ENCODE peak calls at places on chromosomes 12 and 14, in five cellular contexts. One of them, this sample, is unnamed.
A peak's percentile ranks its signal among the peaks of the same experiment; 100 is the strongest.

GRCh38 chr12:93317227-93317626 is 60.5 kb upstream of the NUDT4 start:
- DNase-seq in left ventricle myocardium inferior: no peak
- DNase-seq in nephron progenitor cell: no peak
- DNase-seq in T-helper 2 cell treated with Interferon-gamma antibody and Interleukin-4, amounts not matched to agents 5 μg/mL and 100 μg/mL, for 36 hours: no peak
- DNase-seq in NCI-H146: no peak
- DNase-seq in this sample: no peak

GRCh38 chr14:105018414-105018813 is 2.5 kb downstream of the CDCA4 start:
- DNase-seq in left ventricle myocardium inferior: no peak
- DNase-seq in nephron progenitor cell: no peak
- DNase-seq in T-helper 2 cell treated with Interferon-gamma antibody and Interleukin-4, amounts not matched to agents 5 μg/mL and 100 μg/mL, for 36 hours: no peak
- DNase-seq in NCI-H146: no peak
- DNase-seq in this sample: no peak

GRCh38 chr14:69054030-69054429 is 74.9 kb upstream of the ACTN1 start:
- DNase-seq in T-helper 2 cell treated with Interferon-gamma antibody and Interleukin-4, amounts not matched to agents 5 μg/mL and 100 μg/mL, for 36 hours: no peak
- DNase-seq in left ventricle myocardium inferior: no peak
- DNase-seq in nephron progenitor cell: no peak
- DNase-seq in NCI-H146: no peak
- DNase-seq in this sample: no peak

GRCh38 chr12:51270847-51271518 is 768 bp upstream of the SMAGP start:
- DNase-seq in nephron progenitor cell: no peak
- DNase-seq in NCI-H146: no peak
- DNase-seq in left ventricle myocardium inferior: no peak
- DNase-seq in T-helper 2 cell treated with Interferon-gamma antibody and Interleukin-4, amounts not matched to agents 5 μg/mL and 100 μg/mL, for 36 hours: no peak
- DNase-seq in this sample: peak; percentile 87

GRCh38 chr14:62796431-62796830 is 248.8 kb downstream of the KCNH5 start:
- DNase-seq in left ventricle myocardium inferior: no peak
- DNase-seq in NCI-H146: no peak
- DNase-seq in nephron progenitor cell: no peak
- DNase-seq in T-helper 2 cell treated with Interferon-gamma antibody and Interleukin-4, amounts not matched to agents 5 μg/mL and 100 μg/mL, for 36 hours: no peak
- DNase-seq in this sample: no peak

GRCh38 chr12:2574536-2574935 is 220.2 kb upstream of the FKBP4 start:
- DNase-seq in NCI-H146: no peak
- DNase-seq in T-helper 2 cell treated with Interferon-gamma antibody and Interleukin-4, amounts not matched to agents 5 μg/mL and 100 μg/mL, for 36 hours: no peak
- DNase-seq in nephron progenitor cell: no peak
- DNase-seq in left ventricle myocardium inferior: no peak
- DNase-seq in this sample: no peak

GRCh38 chr12:125314051-125314882 is 249.0 kb downstream of the AACS start:
- DNase-seq in nephron progenitor cell: no peak
- DNase-seq in NCI-H146: no peak
- DNase-seq in left ventricle myocardium inferior: no peak
- DNase-seq in T-helper 2 cell treated with Interferon-gamma antibody and Interleukin-4, amounts not matched to agents 5 μg/mL and 100 μg/mL, for 36 hours: no peak
- DNase-seq in this sample: no peak

GRCh38 chr14:39102969-39103957 is at the start of gene SEC23A:
- DNase-seq in NCI-H146: peak; percentile 94
- DNase-seq in left ventricle myocardium inferior: peak; percentile 93
- DNase-seq in nephron progenitor cell: peak; percentile 93
- DNase-seq in T-helper 2 cell treated with Interferon-gamma antibody and Interleukin-4, amounts not matched to agents 5 μg/mL and 100 μg/mL, for 36 hours: peak; percentile 84
- DNase-seq in this sample: peak; percentile 49

GRCh38 chr12:81128930-81129554 is 51.2 kb downstream of the ACSS3 start:
- DNase-seq in nephron progenitor cell: peak; percentile 26
- DNase-seq in NCI-H146: peak; percentile 72
- DNase-seq in T-helper 2 cell treated with Interferon-gamma antibody and Interleukin-4, amounts not matched to agents 5 μg/mL and 100 μg/mL, for 36 hours: no peak
- DNase-seq in left ventricle myocardium inferior: no peak
- DNase-seq in this sample: peak; percentile 14

GRCh38 chr12:132133952-132134652 is 10.0 kb downstream of the DDX51 start:
- DNase-seq in nephron progenitor cell: no peak
- DNase-seq in T-helper 2 cell treated with Interferon-gamma antibody and Interleukin-4, amounts not matched to agents 5 μg/mL and 100 μg/mL, for 36 hours: no peak
- DNase-seq in NCI-H146: peak; percentile 83
- DNase-seq in left ventricle myocardium inferior: no peak
- DNase-seq in this sample: no peak

GRCh38 chr12:33988888-33989287 is 33.4 kb upstream of the ALG10 start:
- DNase-seq in left ventricle myocardium inferior: no peak
- DNase-seq in NCI-H146: no peak
- DNase-seq in nephron progenitor cell: no peak
- DNase-seq in T-helper 2 cell treated with Interferon-gamma antibody and Interleukin-4, amounts not matched to agents 5 μg/mL and 100 μg/mL, for 36 hours: no peak
- DNase-seq in this sample: no peak

GRCh38 chr14:43116341-43116740 is 1390.7 kb downstream of the FSCB start:
- DNase-seq in NCI-H146: no peak
- DNase-seq in left ventricle myocardium inferior: no peak
- DNase-seq in nephron progenitor cell: no peak
- DNase-seq in T-helper 2 cell treated with Interferon-gamma antibody and Interleukin-4, amounts not matched to agents 5 μg/mL and 100 μg/mL, for 36 hours: no peak
- DNase-seq in this sample: no peak

GRCh38 chr12:66516133-66516532 is 162.7 kb downstream of the GRIP1 start:
- DNase-seq in T-helper 2 cell treated with Interferon-gamma antibody and Interleukin-4, amounts not matched to agents 5 μg/mL and 100 μg/mL, for 36 hours: no peak
- DNase-seq in NCI-H146: no peak
- DNase-seq in nephron progenitor cell: no peak
- DNase-seq in left ventricle myocardium inferior: no peak
- DNase-seq in this sample: no peak

GRCh38 chr12:124453419-124454351 is 113.7 kb downstream of the NCOR2 start:
- DNase-seq in T-helper 2 cell treated with Interferon-gamma antibody and Interleukin-4, amounts not matched to agents 5 μg/mL and 100 μg/mL, for 36 hours: peak; percentile 86
- DNase-seq in NCI-H146: no peak
- DNase-seq in nephron progenitor cell: peak; percentile 39
- DNase-seq in left ventricle myocardium inferior: peak; percentile 86
- DNase-seq in this sample: peak; percentile 10

GRCh38 chr14:41285193-41285748 is 321.4 kb upstream of the LRFN5 start:
- DNase-seq in left ventricle myocardium inferior: no peak
- DNase-seq in NCI-H146: peak; percentile 80
- DNase-seq in nephron progenitor cell: peak; percentile 68
- DNase-seq in T-helper 2 cell treated with Interferon-gamma antibody and Interleukin-4, amounts not matched to agents 5 μg/mL and 100 μg/mL, for 36 hours: no peak
- DNase-seq in this sample: peak; percentile 0

GRCh38 chr14:90344920-90345557 is 13.3 kb upstream of the NRDE2 start:
- DNase-seq in nephron progenitor cell: no peak
- DNase-seq in T-helper 2 cell treated with Interferon-gamma antibody and Interleukin-4, amounts not matched to agents 5 μg/mL and 100 μg/mL, for 36 hours: no peak
- DNase-seq in left ventricle myocardium inferior: no peak
- DNase-seq in NCI-H146: no peak
- DNase-seq in this sample: no peak

GRCh38 chr12:113339540-113339939 is 4.6 kb upstream of the SLC8B1 start:
- DNase-seq in left ventricle myocardium inferior: no peak
- DNase-seq in NCI-H146: no peak
- DNase-seq in nephron progenitor cell: no peak
- DNase-seq in T-helper 2 cell treated with Interferon-gamma antibody and Interleukin-4, amounts not matched to agents 5 μg/mL and 100 μg/mL, for 36 hours: no peak
- DNase-seq in this sample: no peak

GRCh38 chr12:8508224-8508623 is 5.1 kb upstream of the CLEC4D start:
- DNase-seq in T-helper 2 cell treated with Interferon-gamma antibody and Interleukin-4, amounts not matched to agents 5 μg/mL and 100 μg/mL, for 36 hours: no peak
- DNase-seq in nephron progenitor cell: no peak
- DNase-seq in NCI-H146: no peak
- DNase-seq in left ventricle myocardium inferior: no peak
- DNase-seq in this sample: no peak

GRCh38 chr12:120759591-120760348 is 34.1 kb downstream of the ACADS start:
- DNase-seq in T-helper 2 cell treated with Interferon-gamma antibody and Interleukin-4, amounts not matched to agents 5 μg/mL and 100 μg/mL, for 36 hours: no peak
- DNase-seq in left ventricle myocardium inferior: no peak
- DNase-seq in nephron progenitor cell: no peak
- DNase-seq in NCI-H146: peak; percentile 92
- DNase-seq in this sample: no peak

This sample was measured in HS-5.